ENCODE peak calls at places on chromosomes 4 and X, in seven cellular contexts. Y is AG04450, A is fibroblast of lung, N is GM23338, O is sigmoid colon, L is dorsolateral prefrontal cortex, E is gastrocnemius medialis. J is an unnamed sample. For H3K27me3, the result is how much of the 10 kb centered on the place peaks cover.

GRCh38 chr4:128916832-128917231 is 107.3 kb downstream of the JADE1 start:
- DNase-seq in N (no peak), E (peak), Y (no peak), L (no peak), O (no peak), A (no peak), J (no peak)

GRCh38 chr4:146398404-146398803 is 123.3 kb downstream of the SLC10A7 start:
- DNase-seq in L (no peak), E (no peak), N (no peak), A (no peak), Y (no peak), O (no peak), J (no peak)

GRCh38 chr4:12852338-12853307 is 631.5 kb downstream of the RAB28 start:
- DNase-seq in Y (peak), N (peak), A (peak), E (no peak), L (no peak), O (no peak), J (no peak)

GRCh38 chr4:139892973-139893736 is 227.5 kb downstream of the MGST2 start:
- DNase-seq in Y (no peak), A (peak), E (no peak), N (peak), L (no peak), O (no peak), J (no peak)

GRCh38 chr4:44326716-44327115 is 121.9 kb downstream of the KCTD8 start:
- DNase-seq in O (no peak), A (peak), N (no peak), Y (no peak), L (peak), E (no peak), J (no peak)

GRCh38 chr4:189022441-189023035 is 883.3 kb downstream of the TRIML1 start:
- DNase-seq in A (peak), N (no peak), E (no peak), O (no peak), L (no peak), Y (peak), J (no peak)

GRCh38 chr4:159238631-159239030 is 135.8 kb downstream of the RAPGEF2 start:
- DNase-seq in E (no peak), A (peak), O (no peak), N (no peak), L (no peak), Y (no peak), J (no peak)

GRCh38 chr4:126899382-126899801 is 733.4 kb upstream of the INTU start:
- DNase-seq in A (peak), L (no peak), O (no peak), N (no peak), E (no peak), Y (peak), J (no peak)

GRCh38 chr4:112509243-112510190 is 6.5 kb downstream of the NEUROG2 start:
- DNase-seq in Y (no peak), N (peak), E (no peak), A (peak), O (no peak), L (no peak), J (no peak)

GRCh38 chr4:22029803-22030202 is 81.2 kb upstream of the KCNIP4 start:
- DNase-seq in A (no peak), E (no peak), N (peak), L (no peak), O (no peak), Y (no peak), J (no peak)

GRCh38 chr4:26273308-26273980 is 47.4 kb upstream of the RBPJ start:
- DNase-seq in O (peak), A (no peak), N (peak), E (peak), L (no peak), Y (no peak), J (no peak)

GRCh38 chr4:139887962-139888735 is 222.5 kb downstream of the MGST2 start:
- DNase-seq in E (no peak), N (peak), A (no peak), O (no peak), L (peak), Y (no peak), J (no peak)

GRCh38 chr4:135050086-135050717 is 848.6 kb upstream of the PABPC4L start:
- DNase-seq in Y (no peak), A (no peak), E (no peak), O (no peak), N (no peak), L (no peak), J (no peak)

GRCh38 chr4:77845929-77846328 is 16.7 kb upstream of the MRPL1 start:
- DNase-seq in Y (no peak), N (no peak), E (no peak), L (no peak), A (no peak), O (no peak), J (no peak)

GRCh38 chr4:4379540-4380087 is 7.3 kb upstream of the NSG1 start:
- DNase-seq in A (no peak), Y (no peak), E (no peak), L (no peak), O (no peak), N (no peak), J (no peak)

GRCh38 chrX:27863813-27864212 is 56.0 kb downstream of the MAGEB10 start:
- DNase-seq in N (peak), A (no peak), E (no peak), O (no peak), L (no peak), Y (no peak), J (no peak)

GRCh38 chr4:151688003-151688784 is 72.6 kb downstream of the GATB start:
- DNase-seq in N (no peak), A (peak), E (no peak), Y (no peak), O (no peak), L (no peak), J (no peak)

GRCh38 chr4:8186883-8187282 is 12.2 kb upstream of the SH3TC1 start:
- DNase-seq in A (no peak), O (no peak), Y (no peak), L (no peak), E (no peak), N (no peak), J (no peak)

GRCh38 chr4:47122592-47123291 is 91.4 kb downstream of the GABRB1 start:
- DNase-seq in L (peak), A (peak), O (no peak), N (peak), E (peak), Y (peak), J (peak)

GRCh38 chr4:18917689-18918088 is 896.1 kb upstream of the LCORL start:
- DNase-seq in N (no peak), A (peak), L (no peak), Y (no peak), O (no peak), E (no peak), J (no peak)

GRCh38 chrX:123083924-123084323 is 100.2 kb upstream of the GRIA3 start:
- DNase-seq in O (no peak), N (no peak), E (peak), L (no peak), A (peak), Y (no peak), J (no peak)

GRCh38 chr4:1099684-1100335 is 13.6 kb downstream of the RNF212 start:
- DNase-seq in E (no peak), O (no peak), L (no peak), Y (no peak), N (no peak), A (no peak), J (no peak)

GRCh38 chr4:169649545-169650226 is 29.3 kb downstream of the CLCN3 start:
- DNase-seq in A (peak), E (no peak), N (no peak), O (no peak), L (no peak), Y (no peak), J (no peak)

GRCh38 chr4:83115000-83115399 is 471 bp upstream of the PLAC8 start:
- DNase-seq in Y (peak), A (peak), N (peak), E (no peak), O (no peak), L (no peak), J (no peak)

GRCh38 chrX:115941388-115941787 is 229.2 kb upstream of the AGTR2 start:
- DNase-seq in L (no peak), A (no peak), Y (no peak), O (no peak), E (no peak), N (no peak), J (no peak)

GRCh38 chr4:38860788-38861424 is 4.3 kb upstream of the TLR6 start:
- DNase-seq in A (no peak), N (peak), O (no peak), E (no peak), L (no peak), Y (no peak), J (peak)

GRCh38 chrX:13716905-13717304 is 17.5 kb downstream of the TRAPPC2 start:
- DNase-seq in A (no peak), N (peak), L (no peak), Y (no peak), O (no peak), E (no peak), J (peak)

GRCh38 chr4:53608649-53609048 is 17.4 kb upstream of the LNX1 start:
- DNase-seq in A (no peak), O (no peak), E (no peak), N (no peak), L (no peak), Y (no peak), J (no peak)

GRCh38 chr4:2511645-2512131 is 24.8 kb upstream of the FAM193A start:
- DNase-seq in L (no peak), N (no peak), A (no peak), E (no peak), Y (no peak), O (no peak), J (peak)

GRCh38 chr4:52824603-52825310 is 37.4 kb upstream of the RASL11B start:
- DNase-seq in Y (peak), A (peak), L (peak), E (peak), N (no peak), O (no peak), J (no peak)

GRCh38 chrX:65536291-65536690 is 1.7 kb upstream of the LAS1L start:
- DNase-seq in N (no peak), O (no peak), L (no peak), Y (no peak), A (no peak), E (peak), J (no peak)

GRCh38 chrX:12886545-12886944 is 19.7 kb downstream of the TLR7 start:
- DNase-seq in O (no peak), Y (no peak), N (no peak), A (no peak), E (no peak), L (no peak), J (no peak)

GRCh38 chr4:4614925-4615678 is 73.3 kb upstream of the STX18 start:
- DNase-seq in N (no peak), E (no peak), Y (peak), A (peak), L (no peak), O (no peak), J (no peak)

GRCh38 chrX:129540068-129540653 is at the start of gene OCRL:
- DNase-seq in N (peak), E (peak), L (peak), A (peak), O (peak), Y (no peak), J (no peak)

GRCh38 chr4:42008011-42008786 is 17.9 kb downstream of the SLC30A9 start:
- DNase-seq in L (no peak), E (no peak), O (no peak), N (no peak), A (no peak), Y (no peak), J (no peak)

GRCh38 chr4:8267077-8267476 is 2.5 kb upstream of the HTRA3 start:
- DNase-seq in Y (no peak), N (peak), O (peak), A (no peak), L (no peak), E (no peak), J (no peak)

GRCh38 chr4:110084154-110084553 is 114.3 kb downstream of the ELOVL6 start:
- DNase-seq in E (no peak), O (no peak), L (no peak), N (no peak), Y (no peak), A (no peak), J (no peak)

GRCh38 chr4:119664168-119664907 is 35.7 kb upstream of the PDE5A start:
- DNase-seq in A (peak), O (no peak), N (no peak), E (no peak), Y (no peak), L (no peak), J (no peak)

DNA sequence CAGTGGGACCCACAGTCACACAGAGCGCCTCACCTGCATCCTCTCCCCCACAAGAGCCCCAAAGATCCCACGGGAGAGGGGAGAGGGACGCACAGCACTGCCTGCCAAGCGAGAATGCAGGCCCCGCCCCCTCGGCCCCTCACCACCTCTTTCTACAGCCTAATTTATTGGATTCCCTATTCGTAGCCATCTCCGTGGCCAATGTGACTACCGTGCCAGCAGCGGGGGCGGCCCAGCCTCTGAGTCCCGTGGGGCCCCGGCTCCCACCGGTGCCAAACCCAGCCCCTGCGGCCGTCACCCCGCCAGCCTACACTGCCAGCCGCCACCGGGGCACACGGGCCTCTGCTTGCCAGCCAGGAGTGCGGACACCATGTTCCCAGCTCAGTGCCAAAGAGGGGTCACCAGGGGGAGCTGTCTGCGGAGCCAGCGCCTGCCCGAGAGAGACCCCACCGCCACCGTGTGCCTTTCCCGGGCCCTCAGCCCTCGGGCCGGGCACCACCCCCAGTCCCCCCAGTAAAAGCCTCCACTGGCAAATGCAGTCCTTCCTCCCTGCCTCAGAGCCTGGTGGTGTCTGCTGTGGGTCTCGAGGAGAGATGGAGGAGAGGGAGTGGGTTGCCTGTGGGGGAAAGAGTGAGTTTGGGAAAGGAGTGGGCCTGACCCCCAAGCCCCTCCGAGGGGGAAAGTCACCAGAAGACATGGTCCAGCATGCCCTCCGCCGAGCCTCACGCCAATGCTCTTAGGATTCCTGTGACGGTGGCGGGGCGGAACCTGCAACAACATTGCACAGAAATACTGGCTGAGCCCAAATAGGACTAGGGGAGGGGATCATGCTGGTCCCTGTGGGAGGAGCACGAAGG is 19.6 kb upstream of the PLXNB3 start:
- DNase-seq in O (peak), E (no peak), N (peak), A (no peak), Y (no peak), L (no peak), J (no peak)
- H3K27ac ChIP-seq in O (peak), E (no peak), N (no peak), A (no peak), Y (no peak), L (no peak), J (peak)

DNA sequence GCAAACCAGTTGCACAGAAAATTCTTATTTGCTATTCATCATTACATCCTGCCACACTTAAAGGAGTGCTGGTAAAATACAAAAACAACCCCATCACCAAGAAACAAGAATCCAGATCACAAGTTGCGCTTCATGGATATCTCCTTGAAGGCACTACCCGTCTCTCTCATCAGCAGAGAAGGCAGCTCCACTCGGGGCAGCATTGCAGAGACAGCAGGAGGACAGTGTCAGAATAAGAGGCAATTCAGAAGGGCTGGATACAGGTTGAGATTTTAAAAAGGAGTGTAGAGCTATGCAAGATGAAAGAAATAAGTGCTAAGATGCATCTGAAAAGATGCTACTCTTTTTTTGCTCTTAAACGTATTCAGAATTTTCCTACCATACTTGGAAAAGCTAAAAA is 71.4 kb downstream of the LDB2 start:
- DNase-seq in N (peak), L (no peak), Y (no peak), A (no peak), E (no peak), O (no peak), J (no peak)
- H3K27me3 ChIP-seq in N (under half), L (under half), Y (under half), A (under half), E (under half), O (under half), J (under half)

GRCh38 chr4:111323496-111323895 is 700.6 kb upstream of the PITX2 start:
- DNase-seq in A (peak), N (no peak), E (no peak), O (no peak), Y (peak), L (no peak), J (no peak)
- H3K27ac ChIP-seq in A (no peak), N (no peak), E (no peak), O (no peak), Y (no peak), L (no peak), J (no peak)

GRCh38 chrX:57583477-57583876 is 8.3 kb upstream of the ZXDB start:
- DNase-seq in A (no peak), E (no peak), Y (no peak), O (no peak), N (no peak), L (no peak), J (no peak)
- H3K27me3 ChIP-seq in A (under half), E (under half), Y (under half), O (under half), N (under half), L (under half), J (under half)